ENCODE peak calls at places on chromosomes 7 and 10, in nine cellular contexts. Q is adipocyte; N is gastrocnemius medialis; B is mammary epithelial cell; M is mucosa of descending colon; J is upper lobe of right lung; F is SJCRH30; C is tibial artery; E is CD8-positive, alpha-beta T cell. H is an unnamed sample. For H3K4me1, the result is how much of the 10 kb centered on the place peaks cover.

GRCh38 chr10:60148266-60148840 is 241.3 kb downstream of the ANK3 start:
- DNase-seq in Q (peak), N (no peak), B (peak), M (no peak), J (no peak), F (no peak), C (no peak), E (no peak), H (no peak)

GRCh38 chr7:46525876-46526275 is 604.8 kb upstream of the IGFBP3 start:
- DNase-seq in Q (no peak), N (no peak), B (no peak), M (no peak), J (no peak), F (peak), C (no peak), E (no peak), H (peak)

GRCh38 chr10:100184426-100185219 is 1.2 kb downstream of the ERLIN1 start:
- DNase-seq in Q (peak), N (no peak), B (peak), M (no peak), J (no peak), F (peak), C (no peak), E (no peak), H (peak)

GRCh38 chr7:135536160-135536559 is 21.6 kb upstream of the NUP205 start:
- DNase-seq in Q (peak), N (no peak), B (peak), M (no peak), J (no peak), F (no peak), C (no peak), E (no peak), H (no peak)

GRCh38 chr10:88361995-88362540 is 221.1 kb downstream of the RNLS start:
- DNase-seq in Q (peak), N (no peak), B (no peak), M (no peak), J (no peak), F (no peak), C (no peak), E (no peak), H (no peak)

GRCh38 chr7:128281605-128282380 is 40.7 kb downstream of the LEP start:
- DNase-seq in Q (no peak), N (no peak), B (no peak), M (no peak), J (peak), F (no peak), C (no peak), E (no peak), H (no peak)

GRCh38 chr10:104641150-104642000 is at the start of gene SORCS3:
- DNase-seq in Q (no peak), N (no peak), B (no peak), M (no peak), J (no peak), F (no peak), C (no peak), E (no peak), H (no peak)

GRCh38 chr7:151248191-151249033 is at the start of gene SMARCD3:
- DNase-seq in Q (peak), N (peak), B (peak), M (peak), J (peak), F (peak), C (peak), E (no peak), H (peak)

GRCh38 chr7:112414855-112415490 is 35.3 kb upstream of the IFRD1 start:
- DNase-seq in Q (peak), N (no peak), B (peak), M (no peak), J (no peak), F (no peak), C (no peak), E (no peak), H (no peak)

DNA sequence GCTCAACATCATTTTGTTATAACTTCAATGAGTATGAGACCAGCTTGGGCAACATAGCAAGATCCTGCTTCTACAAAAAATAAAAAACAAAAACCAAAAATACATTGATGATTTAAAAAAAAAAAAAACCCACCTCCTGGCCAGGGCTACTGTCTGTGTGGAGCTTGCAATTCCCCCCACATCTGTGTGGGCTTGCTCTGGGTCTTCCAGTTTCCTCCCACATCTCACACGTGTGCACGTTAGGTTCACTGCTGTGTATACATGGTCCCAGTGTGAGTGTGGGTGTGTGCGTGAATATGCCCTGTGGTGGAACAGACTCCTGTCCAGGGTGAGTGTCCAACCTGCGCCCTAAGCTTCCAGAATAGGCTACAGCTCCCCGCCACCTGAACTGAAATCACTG is 41.6 kb downstream of the ATE1 start:
- DNase-seq in Q (no peak), N (no peak), B (no peak), M (no peak), J (no peak), F (no peak), C (no peak), E (no peak), H (no peak)
- H3K4me1 ChIP-seq in Q (under half), N (under half), B (under half), M (under half), J (under half), F (under half), C (under half), E (under half), H (under half)

DNA sequence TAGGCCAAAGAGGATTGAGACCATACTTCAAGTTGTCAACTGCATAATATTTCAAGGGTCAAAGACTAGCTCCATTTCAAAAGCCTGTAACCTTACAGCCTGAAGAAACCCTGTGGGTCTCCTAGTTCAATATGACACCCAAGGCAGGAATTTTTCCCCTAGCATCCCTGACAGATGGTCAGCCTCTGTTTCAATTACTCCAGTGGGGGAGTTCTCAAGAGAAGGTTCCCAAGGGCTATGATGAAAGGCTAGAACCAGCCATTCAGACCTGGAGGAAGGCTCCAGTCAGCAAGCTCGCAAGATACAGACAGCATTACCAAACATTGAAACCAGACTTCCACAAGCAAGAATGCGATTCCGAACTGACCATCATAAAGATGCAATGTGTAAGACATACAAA is 1.6 kb downstream of the HTR7 start:
- DNase-seq in Q (no peak), N (no peak), B (peak), M (no peak), J (no peak), F (no peak), C (no peak), E (no peak), H (no peak)
- H3K4me3 ChIP-seq in Q (no peak), N (peak), B (peak), M (no peak), J (no peak), F (no peak), C (no peak), E (no peak), H (no peak)

DNA sequence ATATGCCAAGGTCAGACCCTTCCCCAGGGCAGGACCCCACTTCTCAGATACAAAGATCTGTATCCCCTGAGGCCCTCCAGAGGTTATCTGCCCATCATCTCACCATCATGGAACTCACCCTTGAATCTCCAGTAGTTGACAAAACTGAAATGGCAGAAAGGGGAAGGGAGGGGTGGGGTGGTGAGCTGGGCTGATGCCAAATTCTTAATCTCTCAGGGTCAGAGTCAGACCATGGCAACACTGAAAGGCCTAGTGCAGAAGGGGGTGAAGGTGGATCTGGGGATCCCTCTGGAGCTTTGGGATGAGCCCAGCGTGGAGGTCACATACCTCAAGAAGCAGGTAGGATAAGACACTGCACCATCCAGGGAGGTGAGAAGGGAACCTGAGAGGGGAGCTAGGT is 3.1 kb downstream of the CNPY4 start:
- DNase-seq in Q (no peak), N (no peak), B (no peak), M (no peak), J (no peak), F (no peak), C (no peak), E (no peak), H (no peak)
- H3K4me1 ChIP-seq in Q (under half), N (under half), B (under half), M (under half), J (under half), F (under half), C (under half), E (under half), H (under half)

GRCh38 chr10:13439313-13439712 is 89.5 kb downstream of the BEND7 start:
- DNase-seq in Q (no peak), N (no peak), B (no peak), M (no peak), J (no peak), F (no peak), C (no peak), E (no peak), H (no peak)
- H3K4me3 ChIP-seq in Q (peak), N (no peak), B (no peak), M (no peak), J (no peak), F (no peak), C (no peak), E (no peak), H (no peak)

DNA sequence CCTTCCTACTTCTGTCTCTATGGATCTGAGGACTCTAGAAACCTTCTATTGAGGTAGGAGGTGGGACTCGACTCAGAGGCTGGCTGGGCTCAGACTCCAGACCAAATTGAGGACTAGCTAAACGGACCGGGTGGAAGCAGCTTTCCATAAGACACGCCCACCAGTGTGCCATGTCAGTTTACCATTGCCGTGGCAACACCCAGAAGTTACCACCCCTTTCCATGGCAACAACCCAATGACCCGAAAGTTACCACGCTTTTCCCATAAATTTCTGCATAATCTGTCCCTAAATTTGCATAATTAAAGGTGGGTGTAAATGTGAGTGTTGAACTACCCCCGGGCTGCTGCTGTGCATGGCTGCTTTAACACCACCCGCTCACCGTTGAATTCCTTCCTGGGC is 58.9 kb downstream of the MICALL2 start:
- DNase-seq in Q (no peak), N (no peak), B (no peak), M (no peak), J (no peak), F (no peak), C (no peak), E (no peak), H (no peak)
- H3K4me1 ChIP-seq in Q (under half), N (under half), B (under half), M (under half), J (under half), F (under half), C (under half), E (under half), H (under half)

GRCh38 chr7:99373086-99374066 is 1.2 kb upstream of the ARPC1B start:
- DNase-seq in Q (no peak), N (no peak), B (no peak), M (no peak), J (no peak), F (no peak), C (no peak), E (no peak), H (no peak)
- H3K4me3 ChIP-seq in Q (peak), N (peak), B (peak), M (no peak), J (peak), F (no peak), C (peak), E (peak), H (peak)